ENCODE peak calls at places on chromosomes 7 and 10, in nine cellular contexts. C, V, E, F, U, Z, S, Q and T are unnamed samples.

GRCh38 chr10:52864459-52865106 is 92.0 kb upstream of the MBL2 start:
- DNase-seq in C (peak; percentile 98), V (peak; percentile 95), E (no peak), F (peak; percentile 99), U (peak; percentile 64), Z (no peak), S (peak; percentile 100), Q (peak; percentile 82), T (peak; percentile 97)

GRCh38 chr10:77554996-77555397 is 82.6 kb downstream of the KCNMA1 start:
- DNase-seq in C (no peak), V (no peak), E (no peak), F (peak; percentile 46), U (no peak), Z (no peak), S (peak; percentile 28), Q (no peak), T (no peak)

GRCh38 chr10:98249134-98249533 is 18.9 kb downstream of the LOXL4 start:
- DNase-seq in C (no peak), V (no peak), E (no peak), F (no peak), U (peak; percentile 44), Z (no peak), S (no peak), Q (no peak), T (no peak)

GRCh38 chr7:14207154-14207553 is 217.7 kb upstream of the ETV1 start:
- DNase-seq in C (peak; percentile 11), V (peak; percentile 13), E (no peak), F (no peak), U (no peak), Z (no peak), S (no peak), Q (no peak), T (peak; percentile 22)

GRCh38 chr10:21292763-21293517 is 232.5 kb downstream of the SKIDA1 start:
- DNase-seq in C (peak; percentile 93), V (peak; percentile 98), E (peak; percentile 34), F (peak; percentile 98), U (peak; percentile 84), Z (peak; percentile 95), S (peak; percentile 98), Q (peak; percentile 89), T (peak; percentile 97)

GRCh38 chr10:99966306-99966705 is 43.4 kb downstream of the DNMBP start:
- DNase-seq in C (peak; percentile 95), V (peak; percentile 73), E (no peak), F (peak; percentile 78), U (no peak), Z (peak; percentile 89), S (peak; percentile 48), Q (no peak), T (peak; percentile 97)

GRCh38 chr10:119522747-119523426 is 19.6 kb downstream of the RGS10 start:
- DNase-seq in C (peak; percentile 16), V (peak; percentile 87), E (no peak), F (no peak), U (peak; percentile 72), Z (peak; percentile 99), S (no peak), Q (no peak), T (no peak)

GRCh38 chr7:87325576-87326370 is 19.7 kb upstream of the CROT start:
- DNase-seq in C (no peak), V (no peak), E (no peak), F (no peak), U (no peak), Z (no peak), S (no peak), Q (no peak), T (no peak)

GRCh38 chr7:22713463-22713862 is 13.5 kb upstream of the IL6 start:
- DNase-seq in C (no peak), V (no peak), E (no peak), F (no peak), U (no peak), Z (no peak), S (no peak), Q (no peak), T (no peak)

GRCh38 chr10:42953684-42954674 is 122.9 kb upstream of the RET start:
- DNase-seq in C (no peak), V (no peak), E (peak; percentile 12), F (no peak), U (no peak), Z (no peak), S (no peak), Q (peak; percentile 41), T (no peak)

GRCh38 chr7:151537818-151538561 is 18.3 kb upstream of the RHEB start:
- DNase-seq in C (no peak), V (no peak), E (no peak), F (peak; percentile 18), U (no peak), Z (no peak), S (peak; percentile 51), Q (no peak), T (peak; percentile 13)

GRCh38 chr10:103124420-103125096 is 68.5 kb downstream of the NT5C2 start:
- DNase-seq in C (no peak), V (no peak), E (no peak), F (no peak), U (no peak), Z (no peak), S (no peak), Q (no peak), T (no peak)

GRCh38 chr10:103117247-103117646 is 75.8 kb downstream of the NT5C2 start:
- DNase-seq in C (no peak), V (no peak), E (no peak), F (no peak), U (no peak), Z (no peak), S (no peak), Q (no peak), T (no peak)

GRCh38 chr10:103123282-103124033 is 69.6 kb downstream of the NT5C2 start:
- DNase-seq in C (no peak), V (no peak), E (no peak), F (no peak), U (no peak), Z (no peak), S (no peak), Q (no peak), T (no peak)

GRCh38 chr10:103120546-103120945 is 72.5 kb downstream of the NT5C2 start:
- DNase-seq in C (no peak), V (no peak), E (no peak), F (no peak), U (no peak), Z (no peak), S (peak; percentile 18), Q (no peak), T (no peak)

DNA sequence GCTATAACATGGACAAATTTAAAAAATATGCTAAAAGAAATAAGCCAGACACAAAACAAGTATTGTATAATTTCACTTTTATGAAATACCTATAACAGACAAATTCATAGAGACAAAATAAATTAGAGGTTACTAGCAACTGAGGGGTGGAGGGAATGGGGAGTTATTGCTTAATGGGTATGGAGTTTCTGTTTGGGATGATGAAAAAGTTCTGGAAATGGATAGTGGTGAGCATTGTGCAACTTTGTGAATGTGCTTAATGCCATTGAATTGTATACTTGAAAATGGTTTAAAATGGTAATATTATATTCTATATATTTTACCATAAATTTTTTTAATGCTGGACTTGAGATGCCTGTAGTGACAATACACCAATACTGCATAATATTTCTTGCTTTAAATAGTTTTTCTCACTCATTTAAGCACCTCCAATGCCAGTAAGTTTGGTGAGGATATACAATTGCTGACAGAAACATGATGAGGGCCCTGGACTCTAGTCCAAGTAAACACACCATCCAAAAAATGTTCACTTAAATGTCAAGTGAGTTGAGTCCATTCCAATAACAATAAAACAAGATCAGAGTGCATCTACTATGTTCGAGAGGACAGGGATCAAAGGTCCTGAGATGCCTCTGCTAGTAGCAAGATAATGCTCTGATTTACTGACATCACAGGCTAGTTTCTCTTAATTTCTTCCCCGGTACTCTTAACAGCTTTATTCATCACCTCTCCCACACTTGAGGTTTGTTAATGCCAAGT is 71.9 kb downstream of the NT5C2 start:
- DNase-seq in C (no peak), V (no peak), E (no peak), F (peak; percentile 31), U (peak; percentile 92), Z (no peak), S (peak; percentile 79), Q (no peak), T (peak; percentile 47)
- H3K27ac ChIP-seq in C (no peak overlapping the region), V (no peak overlapping the region), E (no peak overlapping the region), F (peak overlapping the region; percentile 85), U (peak overlapping the region; percentile 60), Z (no peak overlapping the region), S (no peak overlapping the region), Q (peak overlapping the region; percentile 41), T (peak overlapping the region; percentile 18)

DNA sequence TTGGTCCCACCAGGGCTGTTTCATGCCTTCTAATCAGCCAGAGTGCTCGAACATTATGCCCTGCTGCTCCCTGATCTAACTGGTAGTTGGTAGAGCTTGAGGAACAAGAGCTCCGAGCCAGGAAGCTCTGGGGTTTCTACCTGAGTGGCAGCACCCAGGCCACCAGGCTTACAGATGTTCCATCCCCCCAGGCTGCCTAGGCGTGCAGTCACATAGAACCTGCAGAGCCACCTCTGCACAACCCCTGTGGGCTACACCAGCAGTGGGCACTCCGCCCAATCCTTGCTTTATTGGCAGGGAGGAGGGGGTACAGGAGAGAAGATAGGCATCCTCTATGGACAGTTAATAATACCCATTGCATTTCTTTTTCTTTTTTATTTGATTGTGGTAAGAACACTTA is 21.8 kb downstream of the MAP3K8 start:
- DNase-seq in C (no peak), V (no peak), E (peak; percentile 22), F (no peak), U (no peak), Z (no peak), S (no peak), Q (peak; percentile 72), T (no peak)
- H3K4me3 ChIP-seq in C (no peak overlapping the region), V (no peak overlapping the region), E (no peak overlapping the region), F (no peak overlapping the region), U (no peak overlapping the region), Z (no peak overlapping the region), S (no peak overlapping the region), Q (no peak overlapping the region), T (no peak overlapping the region)

DNA sequence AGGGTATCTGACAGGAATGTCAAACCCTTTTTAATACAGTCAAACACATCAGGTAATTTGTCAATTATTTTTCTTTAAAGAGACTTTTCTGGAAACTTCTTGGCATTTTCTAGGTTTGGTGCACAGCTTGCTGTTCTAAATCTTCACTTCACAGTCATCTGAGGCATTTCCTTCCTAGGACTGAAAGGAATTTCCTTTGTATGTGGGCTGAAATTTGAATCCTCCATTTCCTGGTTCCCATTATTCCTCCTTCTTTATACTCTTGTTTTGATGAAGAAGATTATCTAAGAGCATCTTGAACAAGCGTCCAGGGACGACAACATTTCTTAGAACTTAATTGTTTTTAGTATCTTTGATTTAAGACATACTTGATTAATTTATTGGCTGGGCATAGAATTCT is 24.9 kb downstream of the CALD1 start:
- DNase-seq in C (no peak), V (peak; percentile 80), E (no peak), F (peak; percentile 69), U (no peak), Z (no peak), S (peak; percentile 49), Q (no peak), T (peak; percentile 53)
- H3K9ac ChIP-seq in C (no peak overlapping the region), V (no peak overlapping the region), E (no peak overlapping the region), F (peak overlapping the region; percentile 74), U (no peak overlapping the region), Z (no peak overlapping the region), S (no peak overlapping the region), Q (no peak overlapping the region), T (no peak overlapping the region)

GRCh38 chr7:96388620-96389383 is 66.9 kb upstream of the SLC25A13 start:
- DNase-seq in C (peak; percentile 55), V (peak; percentile 74), E (no peak), F (peak; percentile 84), U (no peak), Z (no peak), S (peak; percentile 67), Q (no peak), T (peak; percentile 89)

GRCh38 chr7:96388166-96388565 is 66.3 kb upstream of the SLC25A13 start:
- DNase-seq in C (peak; percentile 93), V (no peak), E (no peak), F (peak; percentile 77), U (no peak), Z (no peak), S (peak; percentile 73), Q (no peak), T (peak; percentile 86)
- H3K27ac ChIP-seq in C (peak overlapping the region; percentile 70), V (no peak overlapping the region), E (no peak overlapping the region), F (no peak overlapping the region), U (no peak overlapping the region), Z (no peak overlapping the region), S (peak overlapping the region; percentile 61), Q (peak overlapping the region; percentile 42), T (peak overlapping the region; percentile 73)